ENCODE peak calls at places on chromosomes 13 and 19, in eight cellular contexts. C is T-helper 17 cell; J is activated T-cell treated with anti-CD3 and anti-CD28 coated beads, Interleukin-2, amount 50 U/mL, for 4 hours; Z is GM12878; T is activated T-helper 17 cell treated with anti-CD3 and anti-CD28 coated beads, Interleukin-2, amount 50 U/mL, for 72 hours; H is pancreas; Y is right cardiac atrium; X is activated naive CD8-positive, alpha-beta T cell treated with anti-CD3 and anti-CD28 coated beads, Interleukin-2, amount 50 U/mL, for 24 hours. S is an unnamed sample.

GRCh38 chr19:55703790-55704215 is 28.8 kb downstream of the EPN1 start:
- ATAC-seq in C (peak; percentile 64), J (peak; percentile 54), Z (no peak), T (peak; percentile 66), H (peak; percentile 94), Y (peak; percentile 62), X (peak; percentile 30), S (no peak)

GRCh38 chr19:6828698-6829633 is 56.5 kb downstream of the VAV1 start:
- ATAC-seq in C (peak; percentile 86), J (peak; percentile 82), Z (peak; percentile 96), T (peak; percentile 87), H (peak; percentile 15), Y (peak; percentile 29), X (peak; percentile 77), S (peak; percentile 55)

GRCh38 chr13:107590556-107590955 is 624.8 kb downstream of the LIG4 start:
- ATAC-seq in C (no peak), J (no peak), Z (no peak), T (no peak), H (no peak), Y (no peak), X (no peak), S (no peak)

GRCh38 chr13:90890435-90890834 is 457.1 kb upstream of the MIR17HG start:
- ATAC-seq in C (no peak), J (no peak), Z (no peak), T (no peak), H (no peak), Y (no peak), X (no peak), S (no peak)

GRCh38 chr13:60267498-60268202 is 103.9 kb upstream of the DIAPH3 start:
- ATAC-seq in C (peak; percentile 32), J (peak; percentile 73), Z (peak; percentile 94), T (peak; percentile 31), H (peak; percentile 92), Y (no peak), X (peak; percentile 83), S (peak; percentile 45)

GRCh38 chr19:47267350-47267759 is 7.3 kb upstream of the INAFM1 start:
- ATAC-seq in C (no peak), J (no peak), Z (no peak), T (no peak), H (peak; percentile 72), Y (no peak), X (no peak), S (no peak)

GRCh38 chr13:61084983-61085382 is 330.7 kb downstream of the PCDH20 start:
- ATAC-seq in C (no peak), J (no peak), Z (no peak), T (no peak), H (no peak), Y (no peak), X (no peak), S (no peak)

GRCh38 chr13:93244918-93245280 is 18.3 kb downstream of the GPC6 start:
- ATAC-seq in C (no peak), J (no peak), Z (no peak), T (no peak), H (no peak), Y (peak; percentile 51), X (no peak), S (no peak)

GRCh38 chr19:17633700-17634099 is 54.5 kb downstream of the UNC13A start:
- ATAC-seq in C (no peak), J (no peak), Z (no peak), T (no peak), H (no peak), Y (no peak), X (no peak), S (no peak)

GRCh38 chr19:2171349-2172145 is 7.8 kb downstream of the DOT1L start:
- ATAC-seq in C (peak; percentile 96), J (peak; percentile 91), Z (peak; percentile 63), T (peak; percentile 73), H (peak; percentile 12), Y (no peak), X (peak; percentile 83), S (peak; percentile 83)

GRCh38 chr13:53513199-53513598 is 484.6 kb downstream of the OLFM4 start:
- ATAC-seq in C (no peak), J (no peak), Z (no peak), T (no peak), H (no peak), Y (no peak), X (no peak), S (no peak)

GRCh38 chr19:50192463-50193211 is 10.8 kb upstream of the MYH14 start:
- ATAC-seq in C (no peak), J (no peak), Z (no peak), T (no peak), H (no peak), Y (no peak), X (no peak), S (no peak)

GRCh38 chr19:29946645-29947044 is 4.6 kb downstream of the URI1 start:
- ATAC-seq in C (no peak), J (no peak), Z (peak; percentile 17), T (no peak), H (no peak), Y (no peak), X (no peak), S (no peak)

GRCh38 chr13:20160346-20161274 is at the start of gene GJA3:
- ATAC-seq in C (peak; percentile 66), J (peak; percentile 68), Z (peak; percentile 68), T (peak; percentile 58), H (peak; percentile 55), Y (peak; percentile 75), X (peak; percentile 50), S (peak; percentile 81)

GRCh38 chr13:79901336-79901735 is 420.4 kb downstream of the NDFIP2 start:
- ATAC-seq in C (no peak), J (no peak), Z (no peak), T (no peak), H (no peak), Y (no peak), X (no peak), S (no peak)

GRCh38 chr19:4066176-4066606 is 508 bp downstream of the ZBTB7A start:
- ATAC-seq in C (no peak), J (no peak), Z (no peak), T (no peak), H (no peak), Y (no peak), X (no peak), S (peak; percentile 0)

GRCh38 chr19:51123381-51124186 is 1.1 kb upstream of the SIGLEC9 start:
- ATAC-seq in C (peak; percentile 84), J (peak; percentile 45), Z (no peak), T (peak; percentile 69), H (no peak), Y (peak; percentile 33), X (no peak), S (no peak)

GRCh38 chr13:39394811-39395685 is 207.9 kb downstream of the LHFPL6 start:
- ATAC-seq in C (no peak), J (no peak), Z (no peak), T (no peak), H (no peak), Y (peak; percentile 74), X (no peak), S (no peak)

GRCh38 chr19:5141278-5141925 is 172.5 kb downstream of the KDM4B start:
- ATAC-seq in C (no peak), J (peak; percentile 22), Z (no peak), T (no peak), H (peak; percentile 65), Y (no peak), X (no peak), S (no peak)

GRCh38 chr19:56333506-56333905 is 18.9 kb upstream of the ZSCAN5A start:
- ATAC-seq in C (peak; percentile 67), J (no peak), Z (peak; percentile 86), T (peak; percentile 60), H (peak; percentile 82), Y (peak; percentile 39), X (no peak), S (no peak)

GRCh38 chr13:77733674-77734073 is 36.2 kb downstream of the SLAIN1 start:
- ATAC-seq in C (no peak), J (no peak), Z (no peak), T (no peak), H (no peak), Y (no peak), X (no peak), S (no peak)

GRCh38 chr19:13172335-13173128 is 22.3 kb downstream of the IER2 start:
- ATAC-seq in C (peak; percentile 46), J (peak; percentile 39), Z (no peak), T (peak; percentile 43), H (peak; percentile 33), Y (peak; percentile 34), X (peak; percentile 31), S (no peak)

GRCh38 chr19:53808710-53809125 is 15.4 kb downstream of the NLRP12 start:
- ATAC-seq in C (no peak), J (no peak), Z (no peak), T (no peak), H (peak; percentile 60), Y (peak; percentile 53), X (no peak), S (no peak)

GRCh38 chr13:47680752-47681151 is 320.3 kb downstream of the SUCLA2 start:
- ATAC-seq in C (no peak), J (no peak), Z (no peak), T (no peak), H (no peak), Y (no peak), X (no peak), S (no peak)

GRCh38 chr19:17424743-17425365 is 5.0 kb downstream of the MVB12A start:
- ATAC-seq in C (peak; percentile 62), J (peak; percentile 46), Z (peak; percentile 78), T (peak; percentile 45), H (peak; percentile 32), Y (peak; percentile 43), X (peak; percentile 35), S (peak; percentile 52)

GRCh38 chr13:36282818-36283432 is 14.7 kb downstream of the CCDC169 start:
- ATAC-seq in C (no peak), J (no peak), Z (peak; percentile 70), T (no peak), H (peak; percentile 84), Y (no peak), X (no peak), S (no peak)

GRCh38 chr13:98945863-98946605 is 31.8 kb downstream of the DOCK9 start:
- ATAC-seq in C (no peak), J (no peak), Z (no peak), T (no peak), H (no peak), Y (peak; percentile 12), X (no peak), S (no peak)

GRCh38 chr19:35911173-35911572 is 3.1 kb upstream of the TYROBP start:
- ATAC-seq in C (no peak), J (no peak), Z (peak; percentile 11), T (no peak), H (no peak), Y (no peak), X (no peak), S (no peak)

GRCh38 chr13:98508280-98509074 is 68.4 kb downstream of the STK24 start:
- ATAC-seq in C (no peak), J (no peak), Z (no peak), T (no peak), H (no peak), Y (no peak), X (no peak), S (no peak)

GRCh38 chr19:19335408-19336158 is 15.0 kb downstream of the MAU2 start:
- ATAC-seq in C (no peak), J (no peak), Z (no peak), T (no peak), H (no peak), Y (no peak), X (no peak), S (no peak)

GRCh38 chr13:97460853-97461252 is 26.9 kb downstream of the RAP2A start:
- ATAC-seq in C (no peak), J (no peak), Z (no peak), T (no peak), H (no peak), Y (no peak), X (peak; percentile 30), S (no peak)

GRCh38 chr13:76266566-76266965 is 619.6 kb downstream of the KCTD12 start:
- ATAC-seq in C (no peak), J (no peak), Z (no peak), T (no peak), H (no peak), Y (no peak), X (no peak), S (no peak)

GRCh38 chr19:48926909-48927308 is 6.6 kb upstream of the DHDH start:
- ATAC-seq in C (no peak), J (peak; percentile 73), Z (no peak), T (peak; percentile 87), H (peak; percentile 71), Y (peak; percentile 64), X (peak; percentile 50), S (no peak)

GRCh38 chr19:55550321-55550650 is 4.9 kb upstream of the SBK3 start:
- ATAC-seq in C (no peak), J (no peak), Z (no peak), T (no peak), H (no peak), Y (no peak), X (no peak), S (no peak)